ENCODE peak calls at places on chromosomes 12 and 14, in four cellular contexts. U is CD4-positive, alpha-beta memory T cell; P is naive thymus-derived CD4-positive, alpha-beta T cell; B is foreskin keratinocyte. R is an unnamed sample. For H3K4me1, the result is how much of the 10 kb centered on the place peaks cover.

GRCh38 chr12:19088576-19088975 is 41.0 kb upstream of the PLEKHA5 start:
- DNase-seq in P (no peak), B (no peak), U (no peak), R (no peak)

GRCh38 chr12:109844983-109845841 is 12.0 kb upstream of the TRPV4 start:
- DNase-seq in P (peak), B (no peak), U (peak), R (peak)

GRCh38 chr12:12716151-12716844 is 870 bp upstream of the CDKN1B start:
- DNase-seq in P (peak), U (no peak), B (no peak), R (no peak)

GRCh38 chr12:77442633-77443032 is 377.3 kb upstream of the E2F7 start:
- DNase-seq in B (no peak), U (no peak), P (no peak), R (no peak)

GRCh38 chr12:29537292-29537691 is 39.8 kb upstream of the OVCH1 start:
- DNase-seq in B (peak), P (no peak), U (no peak), R (no peak)

GRCh38 chr12:96401061-96401871 is 1.0 kb upstream of the CDK17 start:
- DNase-seq in P (peak), U (peak), B (peak), R (peak)

GRCh38 chr12:54294152-54294913 is 6.5 kb downstream of the NFE2 start:
- DNase-seq in B (no peak), P (peak), U (peak), R (peak)

GRCh38 chr14:103361868-103362267 is 23.3 kb upstream of the MARK3 start:
- DNase-seq in B (peak), U (no peak), P (no peak), R (no peak)

GRCh38 chr14:77041837-77042557 is 13.5 kb upstream of the IRF2BPL start:
- DNase-seq in B (peak), P (no peak), U (no peak), R (peak)

GRCh38 chr14:90814806-90815566 is 1.2 kb downstream of the TTC7B start:
- DNase-seq in P (no peak), B (no peak), U (no peak), R (no peak)

GRCh38 chr12:116492703-116493324 is 66.4 kb upstream of the MAP1LC3B2 start:
- DNase-seq in B (peak), P (no peak), U (no peak), R (peak)

GRCh38 chr12:65881348-65881961 is 57.2 kb downstream of the HMGA2 start:
- DNase-seq in P (no peak), B (no peak), U (no peak), R (peak)

GRCh38 chr12:124369901-124370378 is 75.0 kb downstream of the RFLNA start:
- DNase-seq in B (no peak), U (no peak), P (no peak), R (no peak)

DNA sequence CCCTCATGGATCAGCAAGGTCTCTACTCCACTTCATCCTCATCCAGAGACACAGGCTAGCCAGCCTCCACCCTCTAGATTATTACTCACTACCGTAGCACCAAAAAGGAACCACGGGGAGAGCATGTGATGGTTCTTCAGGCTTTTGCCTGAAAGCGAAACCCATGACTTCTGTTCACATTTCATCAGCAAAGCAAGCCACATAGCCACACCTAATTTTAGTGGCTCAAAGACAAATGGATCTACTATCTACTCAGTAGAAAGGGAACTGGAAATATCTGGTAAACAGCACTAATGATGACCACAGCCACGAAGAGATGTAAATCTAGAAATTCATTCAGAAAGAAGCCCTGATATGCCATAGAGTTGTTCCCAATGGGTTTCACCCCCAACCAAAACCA is 51.4 kb downstream of the VCPKMT start:
- DNase-seq in U (peak), P (peak), B (no peak), R (no peak)
- H3K4me1 ChIP-seq in U (half or more), P (half or more), B (under half), R (under half)

GRCh38 chr12:51192284-51192671 is 19.3 kb upstream of the TFCP2 start:
- DNase-seq in B (no peak), U (no peak), P (no peak), R (no peak)

GRCh38 chr12:51190820-51191219 is 17.9 kb upstream of the TFCP2 start:
- DNase-seq in B (no peak), P (no peak), U (no peak), R (no peak)

GRCh38 chr12:51189790-51190355 is 16.9 kb upstream of the TFCP2 start:
- DNase-seq in P (no peak), B (no peak), U (no peak), R (no peak)

GRCh38 chr12:51188359-51189051 is 15.6 kb upstream of the TFCP2 start:
- DNase-seq in B (no peak), U (no peak), P (no peak), R (no peak)

DNA sequence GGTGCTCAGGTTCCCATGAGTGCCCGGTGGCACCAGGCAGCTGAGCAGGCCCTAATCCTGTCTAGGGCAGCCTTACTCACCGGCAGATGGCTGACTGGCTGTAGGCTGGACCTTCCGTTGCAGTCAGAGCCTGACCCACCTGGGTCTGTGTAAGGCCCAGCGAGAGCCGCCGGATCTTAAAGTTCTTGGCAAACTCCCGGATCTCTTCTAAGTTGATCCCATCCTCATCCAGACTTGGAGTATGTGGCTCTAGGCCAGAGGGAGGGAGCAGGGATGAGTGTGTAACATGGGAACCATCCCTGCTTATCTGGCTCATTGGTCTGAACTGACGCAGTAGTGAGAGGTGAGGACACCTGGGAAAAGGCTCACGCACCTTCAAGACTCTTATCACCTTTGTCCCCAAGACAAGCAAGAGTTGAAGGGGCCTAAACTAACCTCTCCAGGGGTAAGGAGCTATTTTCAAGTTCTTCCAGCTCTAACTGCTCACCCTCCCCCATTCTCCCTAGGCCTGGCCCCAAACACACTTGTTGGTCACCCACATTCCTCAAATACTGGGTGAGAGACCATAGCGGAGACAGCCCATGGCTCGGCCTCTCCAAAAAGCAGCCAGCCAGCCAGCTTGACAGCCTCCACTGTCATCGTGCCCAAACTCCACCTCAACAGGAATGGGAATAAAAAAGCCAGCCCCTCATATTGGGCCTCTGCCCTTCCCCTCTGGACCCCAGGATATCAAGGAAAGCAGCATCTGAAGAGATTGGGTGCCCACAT is 18.8 kb upstream of the TFCP2 start:
- DNase-seq in U (no peak), B (no peak), P (no peak), R (no peak)
- H3K27ac ChIP-seq in U (no peak), B (no peak), P (no peak), R (no peak)

GRCh38 chr12:93813972-93814821 is 137.0 kb downstream of the CRADD start:
- DNase-seq in U (no peak), P (no peak), B (no peak), R (peak)
- H3K4me1 ChIP-seq in U (under half), P (under half), B (under half), R (under half)

GRCh38 chr14:32897724-32898064 is 41.0 kb upstream of the NPAS3 start:
- DNase-seq in U (no peak), P (no peak), B (no peak), R (no peak)
- H3K27ac ChIP-seq in U (no peak), P (no peak), B (no peak), R (peak)

DNA sequence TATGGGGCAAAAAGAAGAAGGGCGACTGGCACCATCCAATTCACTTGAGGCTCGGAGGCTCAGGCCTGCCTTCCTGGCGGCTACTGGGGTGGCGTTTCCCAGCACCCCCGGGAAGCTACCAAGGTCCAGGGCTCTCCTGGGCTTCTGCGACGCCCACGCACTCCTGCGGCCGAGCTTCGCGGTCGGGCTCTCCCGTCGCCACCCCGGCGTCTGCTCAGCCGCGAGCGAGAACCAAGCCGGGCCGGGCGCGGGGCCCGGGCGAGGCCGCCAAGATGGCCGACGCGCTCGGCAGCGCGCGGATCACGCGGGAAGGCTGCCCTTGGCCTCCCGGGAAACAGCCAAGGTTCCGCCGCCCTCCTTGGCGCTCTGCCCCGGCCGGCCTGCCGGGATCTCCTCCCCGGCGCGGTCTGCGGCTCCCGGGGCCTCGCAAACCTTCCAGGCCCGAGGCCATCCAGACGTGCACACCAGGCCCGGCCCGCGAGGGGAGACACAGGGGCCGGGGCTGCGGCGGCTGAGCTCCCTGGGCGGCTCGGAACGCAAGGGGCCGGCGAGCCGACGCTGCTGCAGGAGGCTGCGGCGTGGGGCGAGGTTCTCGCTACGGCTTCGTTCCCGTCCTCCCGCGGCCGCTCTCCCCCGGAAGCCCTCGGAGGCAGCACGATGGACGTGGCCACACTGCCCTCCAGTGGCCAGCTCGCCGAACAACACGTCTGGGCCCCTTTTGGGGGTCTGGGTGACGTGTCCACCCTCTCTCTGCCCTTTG is 23.5 kb upstream of the ZFP36L1 start:
- DNase-seq in P (peak), U (peak), B (peak), R (peak)
- H3K4me1 ChIP-seq in P (half or more), U (half or more), B (under half), R (under half)

GRCh38 chr12:8681129-8681902 is 16.5 kb upstream of the RIMKLB start:
- DNase-seq in U (no peak), P (no peak), B (peak), R (no peak)

GRCh38 chr12:8676651-8677050 is 14.0 kb upstream of the MFAP5 start:
- DNase-seq in U (no peak), P (no peak), B (no peak), R (no peak)

GRCh38 chr12:8677362-8677761 is 14.7 kb upstream of the MFAP5 start:
- DNase-seq in B (no peak), P (no peak), U (no peak), R (no peak)

GRCh38 chr12:8678661-8679111 is 16.1 kb upstream of the MFAP5 start:
- DNase-seq in B (peak), U (no peak), P (no peak), R (no peak)

DNA sequence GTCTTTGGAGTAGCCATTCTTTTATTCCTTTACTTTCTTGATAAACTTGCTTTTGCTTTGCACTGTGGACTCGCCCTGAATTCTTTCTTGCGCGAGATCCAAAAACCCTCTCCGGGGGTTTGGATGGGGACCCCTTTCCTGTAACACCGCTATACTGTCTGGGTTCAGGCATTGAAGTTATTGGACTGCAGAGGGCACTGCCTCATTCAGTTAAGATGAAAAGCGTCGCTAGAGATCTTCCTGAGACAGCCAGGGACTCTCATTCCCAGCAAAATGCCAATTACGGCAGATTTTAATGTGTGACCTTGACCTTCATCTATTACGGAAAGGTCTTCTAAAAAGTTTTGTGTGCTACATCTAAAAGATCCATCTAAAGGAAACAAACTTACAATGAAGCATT is 17.3 kb upstream of the RIMKLB start:
- DNase-seq in P (no peak), U (no peak), B (no peak), R (no peak)
- H3K27ac ChIP-seq in P (no peak), U (no peak), B (peak), R (no peak)